ENCODE peak calls at places on chromosome 4, in five cellular contexts. T is neuronal stem cell, R is H1, E is H9, B is IMR-90. O is an unnamed sample. For H3K4me1, the result is how much of the 10 kb centered on the place peaks cover.

GRCh38 chr4:80172203-80172602 is 25.1 kb upstream of the PRDM8 start:
- DNase-seq in T (no peak), R (no peak), E (no peak), B (no peak), O (no peak)

GRCh38 chr4:176123710-176124407 is 58.2 kb downstream of the WDR17 start:
- DNase-seq in T (peak), R (no peak), E (peak), B (no peak), O (peak)

GRCh38 chr4:37663552-37663951 is 22.6 kb downstream of the RELL1 start:
- DNase-seq in T (no peak), R (no peak), E (no peak), B (no peak), O (no peak)

GRCh38 chr4:182807841-182808548 is 109.2 kb downstream of the DCTD start:
- DNase-seq in T (no peak), R (peak), E (peak), B (no peak), O (no peak)

GRCh38 chr4:41539711-41540110 is 1.8 kb downstream of the LIMCH1 start:
- DNase-seq in T (no peak), R (no peak), E (no peak), B (no peak), O (peak)

GRCh38 chr4:148454835-148455234 is 12.6 kb upstream of the NR3C2 start:
- DNase-seq in T (no peak), R (no peak), E (no peak), B (peak), O (peak)

GRCh38 chr4:44629280-44629866 is 22.1 kb downstream of the YIPF7 start:
- DNase-seq in T (peak), R (peak), E (peak), B (peak), O (peak)

GRCh38 chr4:158768577-158769174 is at the start of gene FNIP2:
- DNase-seq in T (peak), R (peak), E (peak), B (peak), O (peak)

GRCh38 chr4:85747871-85748491 is 273.0 kb downstream of the ARHGAP24 start:
- DNase-seq in T (peak), R (no peak), E (peak), B (peak), O (peak)

GRCh38 chr4:102429553-102429952 is 71.6 kb upstream of the NFKB1 start:
- DNase-seq in T (no peak), R (no peak), E (no peak), B (peak), O (peak)

GRCh38 chr4:77959566-77960338 is 97.1 kb downstream of the MRPL1 start:
- DNase-seq in T (peak), R (no peak), E (no peak), B (peak), O (peak)

GRCh38 chr4:3747582-3747906 is 18.6 kb upstream of the ADRA2C start:
- DNase-seq in T (no peak), R (peak), E (peak), B (no peak), O (no peak)

GRCh38 chr4:13733817-13734216 is 106.3 kb upstream of the BOD1L1 start:
- DNase-seq in T (no peak), R (no peak), E (no peak), B (no peak), O (no peak)

GRCh38 chr4:183097251-183098079 is 1.6 kb upstream of the WWC2 start:
- DNase-seq in T (peak), R (peak), E (peak), B (no peak), O (no peak)

GRCh38 chr4:104989363-104989762 is 157.3 kb upstream of the TET2 start:
- DNase-seq in T (no peak), R (no peak), E (no peak), B (peak), O (no peak)

GRCh38 chr4:9927317-9928007 is 93.8 kb downstream of the SLC2A9 start:
- DNase-seq in T (no peak), R (no peak), E (no peak), B (no peak), O (no peak)

GRCh38 chr4:125060376-125060775 is 254.4 kb upstream of the FAT4 start:
- DNase-seq in T (no peak), R (no peak), E (no peak), B (no peak), O (no peak)

GRCh38 chr4:132299866-132300265 is 849.2 kb upstream of the PCDH10 start:
- DNase-seq in T (no peak), R (no peak), E (no peak), B (no peak), O (no peak)

GRCh38 chr4:110629214-110629754 is 6.4 kb upstream of the PITX2 start:
- DNase-seq in T (no peak), R (peak), E (peak), B (no peak), O (no peak)

GRCh38 chr4:73593631-73594241 is 26.5 kb downstream of the RASSF6 start:
- DNase-seq in T (no peak), R (no peak), E (no peak), B (peak), O (peak)

GRCh38 chr4:156298230-156298629 is 344.6 kb upstream of the CTSO start:
- DNase-seq in T (peak), R (no peak), E (no peak), B (peak), O (peak)

GRCh38 chr4:186554485-186554884 is 882 bp downstream of the MTNR1A start:
- DNase-seq in T (no peak), R (no peak), E (peak), B (no peak), O (no peak)

GRCh38 chr4:125765936-125766335 is 451.2 kb downstream of the FAT4 start:
- DNase-seq in T (no peak), R (no peak), E (no peak), B (peak), O (no peak)

GRCh38 chr4:61374612-61374920 is 174.4 kb downstream of the ADGRL3 start:
- DNase-seq in T (no peak), R (no peak), E (no peak), B (peak), O (no peak)

GRCh38 chr4:67204441-67204840 is 340.9 kb downstream of the CENPC start:
- DNase-seq in T (no peak), R (no peak), E (no peak), B (no peak), O (no peak)

GRCh38 chr4:135739354-135739753 is 1537.8 kb upstream of the PABPC4L start:
- DNase-seq in T (no peak), R (no peak), E (no peak), B (no peak), O (no peak)

GRCh38 chr4:135744928-135745327 is 1543.3 kb upstream of the PABPC4L start:
- DNase-seq in T (no peak), R (no peak), E (no peak), B (no peak), O (no peak)

DNA sequence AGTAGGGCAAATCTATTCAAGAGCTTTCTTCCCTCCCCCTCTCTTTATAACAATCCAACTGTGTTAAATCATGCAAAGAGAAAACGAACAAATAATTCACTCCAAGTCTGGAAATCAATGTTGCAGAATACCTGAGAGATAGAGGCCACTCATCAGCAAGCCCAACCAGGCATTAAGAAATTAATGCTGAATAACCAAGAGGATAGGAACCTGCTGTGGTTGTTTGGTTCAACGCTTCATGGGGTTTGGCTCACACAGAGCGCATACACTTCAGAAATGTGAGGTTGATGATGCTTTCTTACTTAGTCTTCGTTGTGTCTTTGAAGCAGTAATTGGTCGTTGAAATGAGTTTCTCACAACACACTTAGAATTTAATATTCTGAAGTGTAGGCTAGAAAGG is 1540.0 kb upstream of the PABPC4L start:
- DNase-seq in T (no peak), R (no peak), E (no peak), B (no peak), O (no peak)
- H2AFZ ChIP-seq in T (peak), R (no peak), E (no peak), B (no peak), O (no peak)

DNA sequence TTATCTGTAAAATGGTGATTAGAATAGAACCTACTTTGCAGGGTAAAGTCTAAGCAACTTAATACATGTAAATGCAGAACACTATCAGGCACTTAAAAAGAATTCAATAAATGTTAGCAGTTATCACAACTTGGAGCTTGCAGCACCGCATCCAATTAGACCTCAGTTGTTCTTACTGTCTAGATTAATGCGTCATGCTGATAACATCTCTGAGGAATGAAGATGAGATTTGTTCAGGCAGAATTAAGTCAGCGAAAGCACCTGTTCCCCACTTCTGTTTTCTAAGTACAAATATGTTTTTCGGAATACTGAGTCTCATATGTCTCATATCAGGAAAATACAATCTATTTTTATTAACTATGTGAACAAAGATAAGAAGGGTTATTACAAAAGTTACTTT is 58.7 kb downstream of the TMA16 start:
- DNase-seq in T (no peak), R (no peak), E (no peak), B (no peak), O (peak)
- H3K4me1 ChIP-seq in T (under half), R (under half), E (under half), B (under half), O (under half)

DNA sequence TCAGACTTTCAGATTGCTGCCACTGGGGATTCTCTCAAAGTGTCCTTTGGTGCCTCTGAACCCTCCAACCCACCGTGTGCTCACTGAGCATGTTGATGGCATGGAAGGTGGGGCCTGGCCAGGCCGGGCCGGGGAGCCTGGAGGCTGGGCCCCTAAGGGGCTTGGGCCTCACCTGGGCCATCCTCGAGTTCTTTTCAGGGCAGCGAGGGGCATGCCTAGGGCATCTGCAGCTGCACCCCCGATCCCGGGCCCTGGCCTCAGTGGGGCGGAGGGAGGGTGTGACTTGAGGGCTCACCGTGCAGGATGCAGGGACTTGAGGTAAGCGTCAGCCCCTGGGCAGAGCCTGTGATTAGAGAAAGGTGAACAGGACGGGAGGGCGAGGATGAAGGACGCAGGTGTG is 1.6 kb upstream of the SH3TC1 start:
- DNase-seq in T (no peak), R (no peak), E (no peak), B (no peak), O (no peak)
- H2AK5ac ChIP-seq in T (peak), R (no peak), E (no peak), B (no peak), O (peak)

GRCh38 chr4:143700420-143701352 is at the start of gene FREM3:
- DNase-seq in T (peak), R (peak), E (peak), B (no peak), O (peak)
- H2AFZ ChIP-seq in T (peak), R (peak), E (no peak), B (peak), O (peak)

GRCh38 chr4:8168832-8169598 is 10.4 kb upstream of the ABLIM2 start:
- DNase-seq in T (no peak), R (no peak), E (no peak), B (no peak), O (no peak)

GRCh38 chr4:8169763-8170162 is 11.2 kb upstream of the ABLIM2 start:
- DNase-seq in T (no peak), R (no peak), E (no peak), B (no peak), O (no peak)

GRCh38 chr4:8167291-8167690 is 8.7 kb upstream of the ABLIM2 start:
- DNase-seq in T (no peak), R (no peak), E (no peak), B (no peak), O (no peak)

GRCh38 chr4:8167815-8168214 is 9.2 kb upstream of the ABLIM2 start:
- DNase-seq in T (no peak), R (no peak), E (no peak), B (no peak), O (peak)

GRCh38 chr4:8168232-8168631 is 9.6 kb upstream of the ABLIM2 start:
- DNase-seq in T (no peak), R (no peak), E (no peak), B (no peak), O (no peak)
- H3K4me1 ChIP-seq in T (under half), R (under half), E (under half), B (under half), O (under half)

DNA sequence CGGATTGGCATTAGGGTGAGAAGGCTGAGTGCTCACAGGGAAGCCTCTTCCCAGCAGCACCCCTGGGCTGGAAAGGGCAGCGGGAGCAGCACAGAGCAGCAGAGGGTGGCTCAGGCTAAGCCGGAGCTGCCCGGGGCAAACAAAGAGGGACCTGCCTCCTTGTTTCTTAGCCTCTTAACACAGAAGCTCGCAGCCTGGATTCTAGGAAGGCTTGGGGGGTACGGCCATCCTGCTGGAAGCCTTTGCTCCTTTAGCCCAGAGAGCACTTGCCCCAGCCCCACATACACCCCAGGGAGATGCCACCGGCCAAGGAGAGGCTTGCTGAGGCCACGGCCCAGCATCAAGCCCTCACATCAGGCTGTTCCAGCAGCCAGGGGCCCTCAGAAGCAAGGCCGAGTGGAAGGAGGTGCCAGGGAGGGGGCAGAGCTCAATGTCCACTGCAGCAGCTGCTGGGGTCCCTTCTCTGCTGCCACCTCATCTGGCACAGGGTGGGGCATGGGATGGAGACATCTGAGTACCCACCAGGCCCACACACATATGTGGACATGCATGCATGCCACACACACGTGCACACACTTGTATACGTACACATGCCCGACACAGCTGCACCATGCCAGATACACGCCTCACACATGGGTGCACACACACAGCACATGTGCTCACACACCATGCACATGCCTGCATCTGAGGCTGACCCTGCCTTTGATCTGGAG is 20.3 kb upstream of the SPON2 start:
- DNase-seq in T (no peak), R (no peak), E (peak), B (no peak), O (no peak)
- H2AK5ac ChIP-seq in T (no peak), R (no peak), E (no peak), B (peak), O (no peak)

GRCh38 chr4:127364397-127364796 is 268.4 kb upstream of the INTU start:
- DNase-seq in T (no peak), R (no peak), E (no peak), B (no peak), O (no peak)

GRCh38 chr4:127370495-127371069 is 262.2 kb upstream of the INTU start:
- DNase-seq in T (no peak), R (no peak), E (no peak), B (peak), O (no peak)

DNA sequence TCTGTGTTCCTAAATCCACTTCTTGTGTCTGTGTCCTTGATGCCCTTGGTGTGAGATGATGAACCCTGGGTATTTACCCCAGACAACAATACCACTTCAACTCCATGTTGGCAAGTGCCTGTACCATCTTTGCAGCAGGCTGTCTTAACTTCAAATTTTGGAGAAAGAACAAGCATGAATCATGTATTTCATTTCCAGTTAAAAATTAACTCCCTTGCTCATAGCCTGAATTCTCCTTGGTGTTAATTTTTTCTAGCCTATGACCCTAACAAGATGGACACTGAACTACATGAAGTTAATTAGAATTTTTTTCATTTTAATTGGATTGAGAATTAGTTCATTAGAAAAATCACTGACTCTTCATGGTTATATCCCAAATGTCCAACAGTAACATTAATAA is 267.8 kb upstream of the INTU start:
- DNase-seq in T (no peak), R (no peak), E (no peak), B (no peak), O (no peak)
- H2AFZ ChIP-seq in T (peak), R (peak), E (no peak), B (no peak), O (no peak)

DNA sequence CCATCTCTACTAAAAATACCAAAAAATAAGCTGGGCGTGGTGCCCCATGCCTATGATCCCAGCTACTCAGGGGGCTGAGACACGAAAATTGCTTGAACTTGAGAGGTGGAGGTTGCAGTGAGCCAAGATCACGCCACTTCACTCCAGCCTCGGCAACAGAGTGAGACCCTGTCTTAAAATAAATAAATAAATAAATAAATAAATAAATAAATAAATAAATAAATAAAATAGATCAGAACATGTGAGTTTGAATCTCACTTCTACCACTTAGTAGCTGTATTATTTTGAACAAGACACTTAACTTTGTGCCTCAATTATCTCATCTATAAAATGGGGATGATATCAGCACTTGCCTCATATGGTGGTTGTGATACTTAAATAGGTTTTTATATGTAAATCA is 90.2 kb downstream of the C4orf51 start:
- DNase-seq in T (no peak), R (no peak), E (no peak), B (no peak), O (no peak)
- H3K4me1 ChIP-seq in T (under half), R (under half), E (under half), B (under half), O (under half)

GRCh38 chr4:68748181-68748981 is 67.4 kb upstream of the UGT2B10 start:
- DNase-seq in T (no peak), R (no peak), E (no peak), B (no peak), O (no peak)

DNA sequence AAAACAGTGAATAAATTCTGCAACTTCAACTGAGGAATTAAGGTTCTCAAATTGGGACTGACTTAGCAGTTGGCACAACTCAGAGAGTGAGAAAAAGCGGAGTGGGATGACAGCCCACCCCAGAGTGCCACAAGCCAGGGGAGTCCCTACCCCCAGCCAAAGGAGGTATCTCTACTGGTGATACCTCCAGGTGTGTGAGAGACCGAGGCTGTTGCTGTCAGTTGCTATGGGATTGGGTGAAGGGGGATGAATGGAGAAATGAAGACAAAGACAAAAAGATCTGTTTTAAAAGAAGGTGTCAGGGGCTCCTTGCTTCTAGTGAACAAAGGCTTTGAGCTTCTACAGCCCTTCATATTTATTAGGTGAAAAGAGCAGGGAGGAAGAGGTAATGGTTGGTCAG is 71.4 kb upstream of the UGT2B10 start:
- DNase-seq in T (no peak), R (no peak), E (no peak), B (no peak), O (no peak)
- H2AK5ac ChIP-seq in T (no peak), R (no peak), E (no peak), B (no peak), O (no peak)

O was measured in trophoblast cell.